ENCODE peak calls at places on chromosomes 12 and 14, in four cellular contexts. R, L, U and K are unnamed samples.

GRCh38 chr12:25266522-25266921 is 15.8 kb upstream of the KRAS start:
- DNase-seq in R (no peak), L (no peak), U (no peak), K (no peak)

GRCh38 chr12:116646901-116647300 is 87.7 kb downstream of the MAP1LC3B2 start:
- DNase-seq in R (no peak), L (no peak), U (no peak), K (no peak)

GRCh38 chr14:59688224-59689170 is 111.9 kb upstream of the CCDC175 start:
- DNase-seq in R (no peak), L (peak; percentile 8), U (peak; percentile 49), K (no peak)

GRCh38 chr14:52067873-52068740 is 752 bp downstream of the NID2 start:
- DNase-seq in R (no peak), L (peak; percentile 38), U (peak; percentile 73), K (no peak)

GRCh38 chr14:61596985-61597384 is 98.3 kb upstream of the HIF1A start:
- DNase-seq in R (no peak), L (no peak), U (peak; percentile 67), K (no peak)

GRCh38 chr12:70190252-70191010 is 52.8 kb upstream of the CNOT2 start:
- DNase-seq in R (no peak), L (no peak), U (no peak), K (no peak)

GRCh38 chr12:65434737-65435136 is 156.3 kb downstream of the MSRB3 start:
- DNase-seq in R (no peak), L (no peak), U (no peak), K (no peak)

GRCh38 chr12:118249547-118249946 is 113.6 kb downstream of the PEBP1 start:
- DNase-seq in R (no peak), L (no peak), U (no peak), K (no peak)

GRCh38 chr14:89773644-89774316 is 180.8 kb downstream of the EFCAB11 start:
- DNase-seq in R (peak; percentile 33), L (no peak), U (peak; percentile 69), K (no peak)

GRCh38 chr14:77273796-77274195 is 2.8 kb upstream of the NGB start:
- DNase-seq in R (no peak), L (no peak), U (no peak), K (no peak)

GRCh38 chr14:104335176-104335575 is 196.8 kb downstream of the KIF26A start:
- DNase-seq in R (no peak), L (no peak), U (no peak), K (no peak)

GRCh38 chr12:102917026-102917787 is at the start of gene PAH:
- DNase-seq in R (no peak), L (no peak), U (no peak), K (no peak)

GRCh38 chr14:69473271-69473670 is 11.3 kb upstream of the PLEKHD1 start:
- DNase-seq in R (no peak), L (no peak), U (no peak), K (no peak)

GRCh38 chr14:61526405-61527312 is 168.7 kb upstream of the HIF1A start:
- DNase-seq in R (peak; percentile 67), L (no peak), U (no peak), K (no peak)

GRCh38 chr14:71130491-71131179 is 223.4 kb downstream of the PCNX1 start:
- DNase-seq in R (no peak), L (peak; percentile 10), U (peak; percentile 89), K (no peak)

GRCh38 chr14:35533357-35534129 is 421 bp upstream of the INSM2 start:
- DNase-seq in R (peak; percentile 30), L (peak; percentile 27), U (peak; percentile 65), K (no peak)

GRCh38 chr14:101407328-101407727 is 154.0 kb upstream of the DIO3 start:
- DNase-seq in R (no peak), L (no peak), U (no peak), K (no peak)

GRCh38 chr12:612293-612692 is 51.0 kb downstream of the NINJ2 start:
- DNase-seq in R (no peak), L (no peak), U (no peak), K (no peak)

GRCh38 chr14:104576607-104577332 is 2.8 kb upstream of the C14orf180 start:
- DNase-seq in R (no peak), L (no peak), U (peak; percentile 1), K (no peak)

GRCh38 chr12:14756331-14757143 is 46.7 kb downstream of the WBP11 start:
- DNase-seq in R (no peak), L (no peak), U (peak; percentile 17), K (no peak)

GRCh38 chr12:111434680-111435338 is 29.1 kb downstream of the SH2B3 start:
- DNase-seq in R (no peak), L (peak; percentile 76), U (peak; percentile 79), K (no peak)

GRCh38 chr12:119410396-119410795 is 75.9 kb downstream of the CCDC60 start:
- DNase-seq in R (no peak), L (no peak), U (no peak), K (no peak)

GRCh38 chr14:73824116-73824515 is 27.5 kb upstream of the PTGR2 start:
- DNase-seq in R (no peak), L (no peak), U (no peak), K (no peak)
- H3K27ac ChIP-seq in R (no peak overlapping the region), L (no peak overlapping the region), U (no peak overlapping the region), K (no peak overlapping the region)

DNA sequence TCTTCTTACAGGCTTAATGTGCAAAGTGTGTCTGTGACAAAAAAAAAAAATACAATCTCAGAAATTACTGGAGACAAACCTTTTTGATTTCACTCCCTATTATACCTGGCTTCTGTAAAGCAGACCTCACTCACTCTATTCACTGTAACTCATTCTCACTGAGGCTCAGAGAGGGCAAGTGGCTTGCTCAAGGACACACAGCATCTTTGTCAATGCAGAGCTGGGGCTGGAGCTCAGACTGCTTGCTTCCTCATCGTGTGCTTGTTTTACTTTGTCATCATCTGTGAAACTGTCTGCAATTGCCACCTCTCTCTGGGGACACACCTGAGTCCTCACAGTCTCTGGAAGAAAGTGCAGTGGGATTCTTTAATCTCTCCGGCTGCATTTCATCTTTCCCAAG is 120.0 kb downstream of the PTPN11 start:
- DNase-seq in R (no peak), L (no peak), U (no peak), K (no peak)
- H3K27ac ChIP-seq in R (no peak overlapping the region), L (no peak overlapping the region), U (no peak overlapping the region), K (no peak overlapping the region)

GRCh38 chr14:73776194-73776537 is 62.0 kb upstream of the PNMA1 start:
- DNase-seq in R (no peak), L (no peak), U (no peak), K (no peak)

GRCh38 chr14:73773441-73774243 is 59.5 kb upstream of the PNMA1 start:
- DNase-seq in R (no peak), L (no peak), U (no peak), K (no peak)

GRCh38 chr14:73774671-73775070 is 60.5 kb upstream of the PNMA1 start:
- DNase-seq in R (no peak), L (no peak), U (no peak), K (no peak)

GRCh38 chr14:73775339-73776193 is 61.4 kb upstream of the PNMA1 start:
- DNase-seq in R (no peak), L (no peak), U (no peak), K (no peak)

GRCh38 chr14:73774244-73774575 is 60.0 kb upstream of the PNMA1 start:
- DNase-seq in R (no peak), L (no peak), U (no peak), K (no peak)
- H3K27ac ChIP-seq in R (peak overlapping the region; percentile 7), L (peak overlapping the region; percentile 46), U (no peak overlapping the region), K (no peak overlapping the region)

DNA sequence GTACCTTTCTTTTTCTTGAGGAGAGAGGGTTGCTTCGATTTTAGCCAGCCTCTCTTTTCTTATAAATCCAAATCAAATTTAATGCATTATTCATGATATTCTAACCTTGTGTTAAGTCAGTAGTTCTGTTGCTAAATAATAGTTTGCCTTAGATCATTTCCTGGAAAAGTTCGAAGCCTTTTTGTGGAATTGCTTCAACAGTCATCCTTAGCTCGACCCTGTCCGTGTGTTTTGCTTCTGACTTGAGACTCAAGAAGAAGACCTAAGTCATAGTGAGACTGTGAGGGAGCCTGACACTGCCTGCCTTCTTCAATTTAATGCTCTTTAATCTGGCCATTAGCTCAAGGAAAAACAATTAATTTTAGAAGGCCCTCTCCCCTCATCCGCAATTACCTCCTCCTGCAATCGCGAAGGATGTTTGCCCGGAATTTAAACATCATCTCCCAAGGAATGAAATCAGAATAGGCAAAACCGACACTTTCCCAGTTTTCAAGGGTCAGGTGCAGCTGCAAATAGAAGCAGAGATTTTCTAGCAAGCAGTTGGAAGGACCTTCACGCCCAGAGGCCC is 453 bp upstream of the SLC4A8 start:
- DNase-seq in R (no peak), L (no peak), U (peak; percentile 9), K (no peak)
- H3K27ac ChIP-seq in R (no peak overlapping the region), L (no peak overlapping the region), U (no peak overlapping the region), K (no peak overlapping the region)

GRCh38 chr12:113463746-113464743 is 7.6 kb downstream of the LHX5 start:
- DNase-seq in R (no peak), L (no peak), U (peak; percentile 23), K (no peak)
- H3K27ac ChIP-seq in R (no peak overlapping the region), L (no peak overlapping the region), U (no peak overlapping the region), K (no peak overlapping the region)